ENCODE peak calls at places on chromosomes 5 and 9, in five cellular contexts. F is activated T-helper 1 cell treated with Interleukin-2 at 50 U/mL for 16 hours, V is ovary, N is pancreas, Y is activated T-cell treated with anti-CD3 and anti-CD28 coated beads for 1 hour. C is an unnamed sample.

GRCh38 chr5:110345623-110346022 is 380.8 kb downstream of the TMEM232 start:
- DNase-seq in F (no peak), V (no peak), N (no peak), Y (no peak), C (no peak)

GRCh38 chr9:9901624-9902023 is 711.2 kb downstream of the PTPRD start:
- DNase-seq in F (no peak), V (no peak), N (no peak), Y (no peak), C (no peak)

GRCh38 chr5:138936-139335 is 47.0 kb downstream of the PLEKHG4B start:
- DNase-seq in F (no peak), V (no peak), N (no peak), Y (no peak), C (no peak)

GRCh38 chr5:10289353-10289752 is 18.3 kb downstream of the CMBL start:
- DNase-seq in F (no peak), V (no peak), N (peak), Y (no peak), C (no peak)

GRCh38 chr5:73638344-73639095 is 12.5 kb downstream of the ARHGEF28 start:
- DNase-seq in F (no peak), V (no peak), N (no peak), Y (no peak), C (no peak)

GRCh38 chr5:104429911-104430310 is 867.3 kb upstream of the NUDT12 start:
- DNase-seq in F (no peak), V (no peak), N (no peak), Y (no peak), C (no peak)

GRCh38 chr9:20117482-20117881 is 328.6 kb upstream of the SLC24A2 start:
- DNase-seq in F (no peak), V (no peak), N (no peak), Y (no peak), C (no peak)

GRCh38 chr5:143037071-143037470 is 266.9 kb downstream of the ARHGAP26 start:
- DNase-seq in F (no peak), V (no peak), N (peak), Y (no peak), C (no peak)

GRCh38 chr5:88452820-88453219 is 184.2 kb upstream of the TMEM161B start:
- DNase-seq in F (no peak), V (no peak), N (no peak), Y (no peak), C (no peak)

C was measured in T-helper 22 cell.